ENCODE peak calls at places on chromosomes 11 and 22, in six cellular contexts. O is spleen, X is K562, Q is IMR-90, T is neural progenitor cell, S is OCI-LY7. M is an unnamed sample.

GRCh38 chr11:118694185-118694584 is 14.7 kb upstream of the TREH start:
- DNase-seq in O (no peak), X (no peak), Q (no peak), T (no peak), S (no peak), M (no peak)

GRCh38 chr11:120606116-120607010 is 94.8 kb downstream of the GRIK4 start:
- DNase-seq in O (peak; percentile 59), X (peak; percentile 11), Q (no peak), T (no peak), S (no peak), M (no peak)

GRCh38 chr11:77201370-77201769 is 73.3 kb downstream of the MYO7A start:
- DNase-seq in O (no peak), X (no peak), Q (no peak), T (no peak), S (no peak), M (no peak)

GRCh38 chr11:46121328-46121723 is at the start of gene PHF21A:
- DNase-seq in O (peak; percentile 98), X (peak; percentile 94), Q (peak; percentile 93), T (peak; percentile 96), S (peak; percentile 95), M (peak; percentile 89)

GRCh38 chr11:41201156-41201555 is 258.3 kb downstream of the LRRC4C start:
- DNase-seq in O (no peak), X (peak; percentile 26), Q (peak; percentile 0), T (peak; percentile 77), S (peak; percentile 26), M (peak; percentile 29)

GRCh38 chr22:45328822-45329535 is 19.2 kb downstream of the FAM118A start:
- DNase-seq in O (no peak), X (no peak), Q (no peak), T (no peak), S (no peak), M (no peak)

GRCh38 chr11:68328374-68329091 is 16.1 kb downstream of the LRP5 start:
- DNase-seq in O (no peak), X (no peak), Q (no peak), T (peak; percentile 88), S (peak; percentile 10), M (peak; percentile 51)

GRCh38 chr11:117972044-117972443 is 14.2 kb upstream of the IL10RA start:
- DNase-seq in O (peak; percentile 41), X (no peak), Q (no peak), T (no peak), S (no peak), M (no peak)

GRCh38 chr11:33891714-33892327 is at the start of gene LMO2:
- DNase-seq in O (no peak), X (peak; percentile 82), Q (no peak), T (no peak), S (no peak), M (no peak)

GRCh38 chr11:64130618-64131017 is 35.3 kb downstream of the MACROD1 start:
- DNase-seq in O (no peak), X (no peak), Q (no peak), T (no peak), S (no peak), M (no peak)

GRCh38 chr11:119483881-119484371 is 61.0 kb upstream of the THY1 start:
- DNase-seq in O (no peak), X (no peak), Q (no peak), T (no peak), S (no peak), M (no peak)

GRCh38 chr11:128157423-128158298 is 429.7 kb downstream of the ETS1 start:
- DNase-seq in O (no peak), X (peak; percentile 51), Q (peak; percentile 78), T (peak; percentile 80), S (peak; percentile 80), M (peak; percentile 67)

GRCh38 chr11:134541355-134541754 is 129.3 kb upstream of the B3GAT1 start:
- DNase-seq in O (no peak), X (no peak), Q (no peak), T (no peak), S (no peak), M (no peak)

GRCh38 chr11:70824590-70825300 is 426.4 kb downstream of the CTTN start:
- DNase-seq in O (no peak), X (no peak), Q (no peak), T (peak; percentile 48), S (no peak), M (no peak)

GRCh38 chr22:43231724-43232034 is 44.7 kb upstream of the TTLL12 start:
- DNase-seq in O (no peak), X (no peak), Q (no peak), T (no peak), S (no peak), M (no peak)

GRCh38 chr22:30574095-30574981 is at the start of gene GAL3ST1:
- DNase-seq in O (no peak), X (no peak), Q (no peak), T (peak; percentile 80), S (no peak), M (no peak)

GRCh38 chr11:12509371-12509770 is 132.0 kb downstream of the PARVA start:
- DNase-seq in O (no peak), X (no peak), Q (no peak), T (no peak), S (no peak), M (no peak)
- H3K4me1 ChIP-seq in O (no peaks in the 10 kb centered on the region), X (no peaks in the 10 kb centered on the region), Q (peaks cover 15% of the 10 kb centered on the region), T (peaks cover 6% of the 10 kb centered on the region), S (no peaks in the 10 kb centered on the region), M (no peaks in the 10 kb centered on the region)

GRCh38 chr11:3378426-3379423 is at the start of gene ZNF195:
- DNase-seq in O (peak; percentile 98), X (peak; percentile 99), Q (peak; percentile 90), T (peak; percentile 99), S (peak; percentile 99), M (peak; percentile 93)

GRCh38 chr11:3381794-3382193 is 2.8 kb upstream of the ZNF195 start:
- DNase-seq in O (no peak), X (no peak), Q (no peak), T (peak; percentile 28), S (no peak), M (no peak)

GRCh38 chr11:3375552-3375951 is 3.4 kb downstream of the ZNF195 start:
- DNase-seq in O (no peak), X (no peak), Q (no peak), T (no peak), S (no peak), M (peak; percentile 32)

GRCh38 chr11:3382613-3383275 is 3.8 kb upstream of the ZNF195 start:
- DNase-seq in O (no peak), X (no peak), Q (no peak), T (no peak), S (no peak), M (no peak)

GRCh38 chr11:3380706-3381570 is 2.0 kb upstream of the ZNF195 start:
- DNase-seq in O (no peak), X (peak; percentile 89), Q (no peak), T (peak; percentile 71), S (no peak), M (no peak)
- H3K4me3 ChIP-seq in O (no peak overlapping the region), X (peak overlapping the region; percentile 67), Q (no peak overlapping the region), T (peak overlapping the region; percentile 56), S (no peak overlapping the region), M (no peak overlapping the region)

DNA sequence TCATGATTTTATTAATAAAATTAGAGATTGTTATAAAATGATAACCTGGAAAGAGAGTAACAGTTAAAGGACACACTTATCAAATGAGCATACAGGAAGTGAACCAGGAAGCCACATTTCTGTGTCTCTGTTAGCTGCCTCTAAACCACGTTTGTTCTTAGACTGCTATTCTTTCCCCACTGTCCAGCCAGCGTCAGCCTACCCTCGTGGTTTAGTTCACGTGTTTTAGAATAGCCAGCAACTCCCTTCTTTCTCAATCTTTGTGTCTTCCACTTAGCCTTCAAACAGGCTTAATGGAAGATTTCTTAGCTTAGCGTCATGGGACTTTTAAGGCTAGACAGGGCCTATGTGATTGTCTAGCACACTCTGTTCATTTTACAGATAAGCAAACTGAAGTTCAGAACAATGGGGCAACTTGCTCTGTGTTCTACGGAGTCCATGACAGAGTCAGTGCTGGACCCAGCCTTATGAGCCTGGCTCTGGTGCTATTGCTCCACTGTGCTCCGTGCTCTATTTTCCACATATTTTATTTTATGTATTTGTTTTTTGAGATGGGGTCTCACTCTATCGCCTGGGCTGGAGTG is 27.2 kb downstream of the GRAMD1B start:
- DNase-seq in O (no peak), X (no peak), Q (no peak), T (no peak), S (no peak), M (no peak)
- H3K27ac ChIP-seq in O (peak overlapping the region; percentile 66), X (no peak overlapping the region), Q (no peak overlapping the region), T (no peak overlapping the region), S (no peak overlapping the region), M (no peak overlapping the region)

GRCh38 chr11:2734181-2735052 is 34.6 kb upstream of the KCNQ1OT1 start:
- DNase-seq in O (no peak), X (no peak), Q (peak; percentile 19), T (no peak), S (no peak), M (no peak)
- H3K4me1 ChIP-seq in O (no peaks in the 10 kb centered on the region), X (peaks cover 53% of the 10 kb centered on the region), Q (peaks cover 1% of the 10 kb centered on the region), T (no peaks in the 10 kb centered on the region), S (no peaks in the 10 kb centered on the region), M (no peaks in the 10 kb centered on the region)

DNA sequence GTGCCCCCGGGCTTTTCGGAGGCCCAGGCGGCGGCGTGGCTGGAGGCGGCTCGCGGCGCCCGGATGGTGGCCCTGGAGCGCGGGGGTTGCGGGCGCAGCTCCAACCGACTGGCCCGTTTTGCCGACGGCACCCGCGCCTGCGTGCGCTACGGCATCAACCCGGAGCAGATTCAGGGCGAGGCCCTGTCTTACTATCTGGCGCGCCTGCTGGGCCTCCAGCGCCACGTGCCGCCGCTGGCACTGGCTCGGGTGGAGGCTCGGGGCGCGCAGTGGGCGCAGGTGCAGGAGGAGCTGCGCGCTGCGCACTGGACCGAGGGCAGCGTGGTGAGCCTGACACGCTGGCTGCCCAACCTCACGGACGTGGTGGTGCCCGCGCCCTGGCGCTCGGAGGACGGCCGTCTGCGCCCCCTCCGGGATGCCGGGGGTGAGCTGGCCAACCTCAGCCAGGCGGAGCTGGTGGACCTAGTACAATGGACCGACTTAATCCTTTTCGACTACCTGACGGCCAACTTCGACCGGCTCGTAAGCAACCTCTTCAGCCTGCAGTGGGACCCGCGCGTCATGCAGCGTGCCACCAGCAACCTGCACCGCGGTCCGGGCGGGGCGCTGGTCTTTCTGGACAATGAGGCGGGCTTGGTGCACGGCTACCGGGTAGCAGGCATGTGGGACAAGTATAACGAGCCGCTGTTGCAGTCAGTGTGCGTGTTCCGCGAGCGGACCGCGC is 932 bp downstream of the FJX1 start:
- DNase-seq in O (peak; percentile 74), X (peak; percentile 25), Q (peak; percentile 37), T (peak; percentile 75), S (no peak), M (peak; percentile 71)
- H3K4me3 ChIP-seq in O (peak overlapping the region; percentile 55), X (peak overlapping the region; percentile 35), Q (peak overlapping the region; percentile 67), T (peak overlapping the region; percentile 73), S (no peak overlapping the region), M (peak overlapping the region; percentile 91)

DNA sequence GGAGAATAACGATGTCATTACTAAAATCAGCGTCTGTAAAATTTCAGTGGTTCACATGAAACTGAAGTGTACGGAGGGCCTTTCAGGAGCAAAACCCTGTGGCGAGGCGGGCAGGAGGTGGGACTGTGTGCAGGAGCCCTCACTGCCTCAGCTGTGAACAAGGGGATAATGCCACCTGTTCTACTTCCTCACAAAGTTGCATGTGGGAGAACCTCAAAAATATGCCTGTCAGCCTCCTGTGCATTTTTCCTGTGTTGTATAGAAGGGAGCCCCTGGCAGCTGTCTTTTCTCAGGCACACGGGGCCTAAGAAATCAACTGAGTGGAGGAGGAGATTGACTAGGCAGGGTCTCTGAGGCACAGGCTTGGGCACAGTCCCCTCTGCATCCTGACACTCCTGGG is 43.0 kb upstream of the MYO18B start:
- DNase-seq in O (no peak), X (no peak), Q (no peak), T (no peak), S (no peak), M (no peak)
- H3K27ac ChIP-seq in O (no peak overlapping the region), X (no peak overlapping the region), Q (no peak overlapping the region), T (no peak overlapping the region), S (no peak overlapping the region), M (no peak overlapping the region)

GRCh38 chr22:32805586-32805881 is 4.0 kb downstream of the TIMP3 start:
- DNase-seq in O (no peak), X (no peak), Q (no peak), T (no peak), S (no peak), M (no peak)
- H3K4me1 ChIP-seq in O (peaks cover 73% of the 10 kb centered on the region), X (peaks cover 11% of the 10 kb centered on the region), Q (peaks cover 26% of the 10 kb centered on the region), T (peaks cover 41% of the 10 kb centered on the region), S (no peaks in the 10 kb centered on the region), M (peaks cover 25% of the 10 kb centered on the region)

M was measured in mammary epithelial cell.